ENCODE peak calls at places on chromosome 1, in seven cellular contexts. S is naive thymus-derived CD8-positive, alpha-beta T cell; H is PC-3; W is activated CD4-positive, CD25-positive, alpha-beta regulatory T cell; X is HT1080; F is chondrocyte; R is activated B cell treated with CpG ODN at 0.5 μM for 24 hours. L is an unnamed sample.

GRCh38 chr1:164804366-164804765 is 245.4 kb downstream of the PBX1 start:
- DNase-seq in X (no peak), H (no peak), W (no peak), R (no peak), S (no peak), F (no peak), L (no peak)

GRCh38 chr1:220300442-220301121 is 28.3 kb upstream of the RAB3GAP2 start:
- DNase-seq in R (no peak), X (peak), F (no peak), W (no peak), S (no peak), H (peak), L (peak)

GRCh38 chr1:24828183-24828886 is 83.1 kb downstream of the CLIC4 start:
- DNase-seq in R (no peak), X (no peak), S (no peak), W (no peak), F (no peak), H (no peak), L (peak)

GRCh38 chr1:154750681-154751665 is 119.1 kb downstream of the KCNN3 start:
- DNase-seq in S (no peak), R (no peak), W (no peak), X (no peak), F (no peak), H (no peak), L (no peak)

GRCh38 chr1:40948741-40949528 is 30.6 kb upstream of the CTPS1 start:
- DNase-seq in R (no peak), F (no peak), S (peak), H (peak), X (peak), W (peak), L (peak)

GRCh38 chr1:60727553-60727952 is 354.8 kb upstream of the NFIA start:
- DNase-seq in X (no peak), F (no peak), W (no peak), S (no peak), H (peak), R (no peak), L (no peak)

GRCh38 chr1:157948547-157949152 is 44.8 kb upstream of the KIRREL1 start:
- DNase-seq in X (peak), R (no peak), W (no peak), S (no peak), F (no peak), H (peak), L (peak)

GRCh38 chr1:197674286-197674685 is 101.0 kb downstream of the DENND1B start:
- DNase-seq in H (no peak), X (no peak), F (no peak), S (no peak), R (no peak), W (no peak), L (no peak)

GRCh38 chr1:17617787-17618557 is 78.5 kb downstream of the ARHGEF10L start:
- DNase-seq in S (no peak), R (no peak), H (peak), X (no peak), W (no peak), F (peak), L (peak)

GRCh38 chr1:87129038-87129437 is 199.6 kb upstream of the LMO4 start:
- DNase-seq in W (no peak), F (no peak), X (no peak), H (no peak), S (no peak), R (no peak), L (no peak)

GRCh38 chr1:200174525-200174924 is 147.0 kb downstream of the NR5A2 start:
- DNase-seq in R (no peak), S (no peak), H (no peak), X (no peak), F (no peak), W (no peak), L (no peak)

L was measured in HT-29.